ENCODE peak calls at places on chromosomes 6 and 20, in six cellular contexts. X is M059J; C is HEK293T; B is GM12865; U is NCI-H187; K is activated CD8-positive, alpha-beta T cell treated with anti-CD3 and anti-CD28 coated beads for 36 hours. Y is an unnamed sample.

GRCh38 chr6:159169193-159169555 is at the start of gene FNDC1:
- DNase-seq in X (no peak), C (peak), B (peak), U (no peak), K (peak), Y (no peak)

GRCh38 chr20:25319241-25320034 is 71.2 kb downstream of the ABHD12 start:
- DNase-seq in X (no peak), C (no peak), B (no peak), U (peak), K (no peak), Y (peak)

GRCh38 chr6:158506577-158506976 is 53.3 kb upstream of the TMEM181 start:
- DNase-seq in X (no peak), C (peak), B (no peak), U (no peak), K (no peak), Y (no peak)

GRCh38 chr6:40809627-40810026 is 222.5 kb upstream of the LRFN2 start:
- DNase-seq in X (peak), C (no peak), B (no peak), U (no peak), K (no peak), Y (no peak)

GRCh38 chr6:89836637-89837222 is 7.0 kb downstream of the CASP8AP2 start:
- DNase-seq in X (no peak), C (no peak), B (peak), U (no peak), K (no peak), Y (no peak)

GRCh38 chr20:43916875-43917371 is 2.3 kb downstream of the TOX2 start:
- DNase-seq in X (peak), C (no peak), B (peak), U (no peak), K (peak), Y (no peak)

GRCh38 chr20:56609321-56609720 is 19.8 kb upstream of the TFAP2C start:
- DNase-seq in X (no peak), C (no peak), B (no peak), U (no peak), K (no peak), Y (no peak)

GRCh38 chr6:21935561-21936028 is 342.0 kb downstream of the SOX4 start:
- DNase-seq in X (peak), C (peak), B (peak), U (no peak), K (peak), Y (no peak)

GRCh38 chr20:25676164-25676809 is 20.4 kb downstream of the ZNF337 start:
- DNase-seq in X (peak), C (no peak), B (no peak), U (no peak), K (no peak), Y (no peak)

GRCh38 chr6:137928286-137928685 is 61.2 kb downstream of the TNFAIP3 start:
- DNase-seq in X (no peak), C (no peak), B (peak), U (no peak), K (peak), Y (no peak)

GRCh38 chr6:155128971-155129370 is 133.9 kb downstream of the TIAM2 start:
- DNase-seq in X (no peak), C (no peak), B (no peak), U (no peak), K (no peak), Y (no peak)

GRCh38 chr6:48213076-48213788 is 102.2 kb upstream of the PTCHD4 start:
- DNase-seq in X (peak), C (no peak), B (no peak), U (no peak), K (no peak), Y (no peak)

GRCh38 chr6:137775192-137775591 is 91.9 kb upstream of the TNFAIP3 start:
- DNase-seq in X (peak), C (no peak), B (no peak), U (no peak), K (no peak), Y (no peak)

GRCh38 chr20:25584905-25585704 is at the start of gene NINL:
- DNase-seq in X (peak), C (peak), B (no peak), U (peak), K (peak), Y (peak)

GRCh38 chr6:26470643-26471042 is 12.9 kb downstream of the BTN2A1 start:
- DNase-seq in X (no peak), C (no peak), B (no peak), U (no peak), K (no peak), Y (no peak)

GRCh38 chr20:62501801-62502495 is 26.2 kb upstream of the GATA5 start:
- DNase-seq in X (peak), C (no peak), B (peak), U (no peak), K (peak), Y (no peak)

GRCh38 chr20:23445596-23446217 is 6.2 kb downstream of the CSTL1 start:
- DNase-seq in X (peak), C (no peak), B (no peak), U (no peak), K (no peak), Y (no peak)

Y was measured in NCI-H510A.